ENCODE peak calls at places on chromosomes 3 and 15, in seven cellular contexts. Q is small intestine, Y is K562, N is ascending aorta, O is Karpas-422, T is A549, F is fibroblast of lung. J is an unnamed sample.

GRCh38 chr15:65363306-65363705 is 14.5 kb downstream of the IGDCC3 start:
- DNase-seq in Y (no peak), O (no peak), F (no peak), T (no peak), Q (no peak), N (no peak), J (no peak)

GRCh38 chr3:125202197-125202596 is 10.4 kb downstream of the SLC12A8 start:
- DNase-seq in O (peak; percentile 80), Q (no peak), F (no peak), Y (no peak), N (no peak), T (no peak), J (no peak)

GRCh38 chr3:123258811-123259420 is 57.2 kb downstream of the SEC22A start:
- DNase-seq in Q (peak; percentile 21), Y (no peak), O (peak; percentile 86), T (peak; percentile 22), N (no peak), F (peak; percentile 44), J (no peak)

GRCh38 chr15:81155375-81156218 is 21.5 kb downstream of the CFAP161 start:
- DNase-seq in O (peak; percentile 73), F (peak; percentile 46), Q (peak; percentile 20), Y (peak; percentile 51), N (no peak), T (peak; percentile 21), J (peak; percentile 28)

GRCh38 chr15:67085237-67085817 is 19.9 kb downstream of the SMAD3 start:
- DNase-seq in F (no peak), Y (no peak), Q (no peak), N (no peak), T (no peak), O (no peak), J (no peak)

GRCh38 chr3:162865466-162865865 is 1368.9 kb downstream of the OTOL1 start:
- DNase-seq in T (no peak), Q (no peak), F (no peak), N (no peak), O (no peak), Y (no peak), J (no peak)

GRCh38 chr3:52526151-52526561 is 7.5 kb downstream of the NT5DC2 start:
- DNase-seq in Q (no peak), Y (no peak), N (no peak), F (no peak), T (no peak), O (no peak), J (peak; percentile 73)

GRCh38 chr3:70298385-70298784 is 14.1 kb downstream of the MDFIC2 start:
- DNase-seq in Y (no peak), F (peak; percentile 4), Q (no peak), N (no peak), O (no peak), T (no peak), J (no peak)

GRCh38 chr3:193816656-193817311 is 223.8 kb downstream of the OPA1 start:
- DNase-seq in T (no peak), F (peak; percentile 42), Q (peak; percentile 95), O (no peak), Y (peak; percentile 52), N (no peak), J (peak; percentile 15)

GRCh38 chr3:157905885-157906284 is 200.3 kb downstream of the SHOX2 start:
- DNase-seq in Q (no peak), F (no peak), Y (no peak), N (no peak), O (no peak), T (no peak), J (no peak)

GRCh38 chr15:52765779-52766178 is 24.4 kb downstream of the ONECUT1 start:
- DNase-seq in O (no peak), F (no peak), Y (no peak), N (no peak), Q (no peak), T (no peak), J (peak; percentile 43)

GRCh38 chr3:98884675-98885371 is 16.7 kb downstream of the DCBLD2 start:
- DNase-seq in O (no peak), F (peak; percentile 76), T (no peak), N (no peak), Y (no peak), Q (no peak), J (no peak)

GRCh38 chr3:134369861-134370596 is 4.2 kb downstream of the AMOTL2 start:
- DNase-seq in O (no peak), F (no peak), N (no peak), T (no peak), Q (peak; percentile 41), Y (no peak), J (no peak)

GRCh38 chr15:35671981-35672380 is 126.0 kb upstream of the DPH6 start:
- DNase-seq in N (no peak), F (no peak), Y (no peak), Q (no peak), O (no peak), T (no peak), J (no peak)

GRCh38 chr3:61561374-61562041 is at the start of gene PTPRG:
- DNase-seq in N (peak; percentile 61), T (peak; percentile 68), Q (peak; percentile 90), Y (no peak), O (no peak), F (peak; percentile 95), J (peak; percentile 88)

GRCh38 chr3:184371570-184372018 is 6.4 kb downstream of the THPO start:
- DNase-seq in T (peak; percentile 82), Q (peak; percentile 87), F (peak; percentile 83), O (peak; percentile 94), N (no peak), Y (peak; percentile 73), J (peak; percentile 84)

GRCh38 chr3:59771760-59772159 is 721.9 kb upstream of the CFAP20DC start:
- DNase-seq in Q (no peak), T (peak; percentile 1), O (no peak), N (no peak), F (peak; percentile 97), Y (no peak), J (no peak)

GRCh38 chr3:105232536-105232935 is 134.2 kb upstream of the ALCAM start:
- DNase-seq in Y (no peak), Q (no peak), O (no peak), T (no peak), N (no peak), F (no peak), J (no peak)

GRCh38 chr3:15309662-15310335 is 22.6 kb downstream of the SH3BP5 start:
- DNase-seq in O (no peak), F (peak; percentile 56), Y (no peak), N (no peak), Q (no peak), T (no peak), J (no peak)

GRCh38 chr3:156762631-156763185 is 63.4 kb upstream of the LEKR1 start:
- DNase-seq in Q (no peak), T (no peak), O (no peak), N (no peak), Y (no peak), F (peak; percentile 81), J (no peak)

GRCh38 chr3:160210799-160211221 is 14.4 kb upstream of the C3orf80 start:
- DNase-seq in Q (peak; percentile 46), F (peak; percentile 55), Y (no peak), O (peak; percentile 68), N (no peak), T (no peak), J (no peak)

GRCh38 chr3:51378726-51379125 is 6.4 kb upstream of the MANF start:
- DNase-seq in Y (no peak), F (no peak), N (no peak), T (no peak), Q (no peak), O (no peak), J (no peak)

GRCh38 chr3:195895078-195895899 is 13.1 kb downstream of the TNK2 start:
- DNase-seq in T (peak; percentile 75), F (no peak), Y (peak; percentile 64), O (peak; percentile 91), N (no peak), Q (peak; percentile 45), J (peak; percentile 45)

GRCh38 chr3:161197855-161198836 is 23.0 kb upstream of the NMD3 start:
- DNase-seq in O (no peak), N (no peak), Y (no peak), Q (no peak), F (peak; percentile 58), T (no peak), J (no peak)

GRCh38 chr3:66425566-66425965 is 75.3 kb downstream of the LRIG1 start:
- DNase-seq in F (no peak), O (no peak), T (no peak), N (no peak), Y (no peak), Q (no peak), J (no peak)

GRCh38 chr15:66253643-66254363 is at the start of gene MEGF11:
- DNase-seq in O (no peak), Y (peak; percentile 45), Q (no peak), N (no peak), F (peak; percentile 56), T (peak; percentile 67), J (peak; percentile 28)

GRCh38 chr3:195075941-195076875 is 194.8 kb downstream of the XXYLT1 start:
- DNase-seq in F (no peak), N (no peak), O (no peak), Y (no peak), Q (no peak), T (no peak), J (no peak)

GRCh38 chr3:176697284-176697889 is 499.9 kb downstream of the TBL1XR1 start:
- DNase-seq in Y (peak; percentile 12), Q (no peak), N (no peak), O (no peak), F (no peak), T (no peak), J (no peak)

GRCh38 chr3:53114011-53114400 is 16.2 kb downstream of the RFT1 start:
- DNase-seq in N (peak; percentile 17), Y (peak; percentile 75), T (peak; percentile 72), O (peak; percentile 94), Q (peak; percentile 82), F (peak; percentile 67), J (peak; percentile 85)

GRCh38 chr15:29776859-29777258 is 45.4 kb downstream of the TJP1 start:
- DNase-seq in Q (no peak), O (no peak), N (no peak), T (no peak), Y (no peak), F (no peak), J (no peak)
- H3K27ac ChIP-seq in Q (no peak overlapping the region), O (no peak overlapping the region), N (no peak overlapping the region), T (peak overlapping the region; percentile 17), Y (no peak overlapping the region), F (no peak overlapping the region), J (no peak overlapping the region)

GRCh38 chr3:108181172-108181571 is 41.1 kb downstream of the IFT57 start:
- DNase-seq in N (no peak), Y (no peak), T (no peak), Q (no peak), F (no peak), O (no peak), J (no peak)
- H3K27ac ChIP-seq in N (no peak overlapping the region), Y (no peak overlapping the region), T (no peak overlapping the region), Q (no peak overlapping the region), F (no peak overlapping the region), O (no peak overlapping the region), J (no peak overlapping the region)

DNA sequence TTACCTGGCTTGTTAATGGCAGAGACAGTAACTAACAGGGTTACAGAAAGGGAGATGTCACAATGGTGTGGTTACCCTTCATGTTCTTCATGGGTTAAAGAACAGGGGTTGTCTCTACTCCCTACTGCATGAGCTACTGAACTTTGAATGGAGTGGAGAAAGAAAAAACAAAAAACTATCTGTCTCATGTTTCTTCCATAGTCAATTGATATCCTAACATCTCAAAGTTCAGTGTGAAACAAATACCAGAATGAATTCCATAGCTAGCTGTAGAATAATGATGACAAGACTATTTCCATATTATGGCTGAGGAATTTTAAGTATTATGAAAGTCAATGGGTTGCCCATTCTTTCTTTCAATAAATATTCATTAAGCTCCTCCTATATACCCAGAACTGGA is 161.3 kb upstream of the LPP start:
- DNase-seq in Q (no peak), F (no peak), N (no peak), Y (no peak), T (no peak), O (no peak), J (no peak)
- H3K27ac ChIP-seq in Q (no peak overlapping the region), F (no peak overlapping the region), N (no peak overlapping the region), Y (no peak overlapping the region), T (no peak overlapping the region), O (no peak overlapping the region), J (no peak overlapping the region)

GRCh38 chr15:63018639-63019038 is 23.9 kb upstream of the TPM1 start:
- DNase-seq in Q (no peak), F (no peak), N (no peak), O (peak; percentile 59), T (no peak), Y (no peak), J (no peak)
- H3K27ac ChIP-seq in Q (no peak overlapping the region), F (no peak overlapping the region), N (no peak overlapping the region), O (no peak overlapping the region), T (peak overlapping the region; percentile 85), Y (no peak overlapping the region), J (no peak overlapping the region)